ENCODE peak calls at places on chromosomes 11 and 22, in eight cellular contexts. One of them, this sample, is unnamed.

GRCh38 chr22:22392131-22392530 is 116.4 kb downstream of the ZNF280B start:
- DNase-seq in fibroblast of mammary gland: no peak
- DNase-seq in neural progenitor cell: no peak
- DNase-seq in mesothelial cell of epicardium: no peak
- DNase-seq in GM12865: no peak
- DNase-seq in neural crest cell: no peak
- DNase-seq in ovary: no peak
- DNase-seq in MM.1S: no peak
- DNase-seq in this sample: no peak

GRCh38 chr11:2898366-2899079 is 12.9 kb upstream of the CDKN1C start:
- DNase-seq in fibroblast of mammary gland: peak
- DNase-seq in neural progenitor cell: no peak
- DNase-seq in mesothelial cell of epicardium: no peak
- DNase-seq in GM12865: peak
- DNase-seq in neural crest cell: no peak
- DNase-seq in ovary: no peak
- DNase-seq in MM.1S: peak
- DNase-seq in this sample: peak

GRCh38 chr11:126082251-126083109 is 19.8 kb upstream of the CDON start:
- DNase-seq in fibroblast of mammary gland: no peak
- DNase-seq in neural progenitor cell: peak
- DNase-seq in mesothelial cell of epicardium: no peak
- DNase-seq in GM12865: no peak
- DNase-seq in neural crest cell: no peak
- DNase-seq in ovary: no peak
- DNase-seq in MM.1S: no peak
- DNase-seq in this sample: no peak

GRCh38 chr11:118374729-118375128 is 15.3 kb downstream of the UBE4A start:
- DNase-seq in fibroblast of mammary gland: peak
- DNase-seq in neural progenitor cell: no peak
- DNase-seq in mesothelial cell of epicardium: no peak
- DNase-seq in GM12865: no peak
- DNase-seq in neural crest cell: no peak
- DNase-seq in ovary: no peak
- DNase-seq in MM.1S: no peak
- DNase-seq in this sample: no peak

GRCh38 chr11:91261513-91261912 is 963.1 kb upstream of the FAT3 start:
- DNase-seq in fibroblast of mammary gland: no peak
- DNase-seq in neural progenitor cell: peak
- DNase-seq in mesothelial cell of epicardium: no peak
- DNase-seq in GM12865: no peak
- DNase-seq in neural crest cell: no peak
- DNase-seq in ovary: no peak
- DNase-seq in MM.1S: no peak
- DNase-seq in this sample: no peak

GRCh38 chr11:72534859-72535547 is 100.7 kb upstream of the CLPB start:
- DNase-seq in fibroblast of mammary gland: no peak
- DNase-seq in neural progenitor cell: peak
- DNase-seq in mesothelial cell of epicardium: no peak
- DNase-seq in GM12865: no peak
- DNase-seq in neural crest cell: no peak
- DNase-seq in ovary: no peak
- DNase-seq in MM.1S: no peak
- DNase-seq in this sample: no peak

GRCh38 chr22:20010307-20011122 is 6.1 kb downstream of the ARVCF start:
- DNase-seq in fibroblast of mammary gland: no peak
- DNase-seq in neural progenitor cell: no peak
- DNase-seq in mesothelial cell of epicardium: no peak
- DNase-seq in GM12865: no peak
- DNase-seq in neural crest cell: no peak
- DNase-seq in ovary: peak
- DNase-seq in MM.1S: no peak
- DNase-seq in this sample: no peak

GRCh38 chr11:127074151-127074761 is 73.7 kb upstream of the KIRREL3 start:
- DNase-seq in fibroblast of mammary gland: peak
- DNase-seq in neural progenitor cell: peak
- DNase-seq in mesothelial cell of epicardium: no peak
- DNase-seq in GM12865: peak
- DNase-seq in neural crest cell: no peak
- DNase-seq in ovary: no peak
- DNase-seq in MM.1S: peak
- DNase-seq in this sample: no peak

GRCh38 chr11:97722721-97723120 is 1298.0 kb upstream of the CNTN5 start:
- DNase-seq in fibroblast of mammary gland: no peak
- DNase-seq in neural progenitor cell: no peak
- DNase-seq in mesothelial cell of epicardium: no peak
- DNase-seq in GM12865: no peak
- DNase-seq in neural crest cell: no peak
- DNase-seq in ovary: no peak
- DNase-seq in MM.1S: no peak
- DNase-seq in this sample: no peak

GRCh38 chr11:118415051-118415738 is 13.8 kb downstream of the ATP5MG start:
- DNase-seq in fibroblast of mammary gland: no peak
- DNase-seq in neural progenitor cell: no peak
- DNase-seq in mesothelial cell of epicardium: no peak
- DNase-seq in GM12865: no peak
- DNase-seq in neural crest cell: no peak
- DNase-seq in ovary: no peak
- DNase-seq in MM.1S: no peak
- DNase-seq in this sample: no peak

GRCh38 chr11:8202428-8203160 is 33.8 kb upstream of the RIC3 start:
- DNase-seq in fibroblast of mammary gland: no peak
- DNase-seq in neural progenitor cell: no peak
- DNase-seq in mesothelial cell of epicardium: no peak
- DNase-seq in GM12865: no peak
- DNase-seq in neural crest cell: no peak
- DNase-seq in ovary: no peak
- DNase-seq in MM.1S: no peak
- DNase-seq in this sample: no peak

GRCh38 chr11:21257461-21257860 is 588.1 kb downstream of the NELL1 start:
- DNase-seq in fibroblast of mammary gland: no peak
- DNase-seq in neural progenitor cell: no peak
- DNase-seq in mesothelial cell of epicardium: no peak
- DNase-seq in GM12865: no peak
- DNase-seq in neural crest cell: no peak
- DNase-seq in ovary: no peak
- DNase-seq in MM.1S: no peak
- DNase-seq in this sample: no peak

GRCh38 chr11:85682330-85683305 is 3.4 kb downstream of the CCDC89 start:
- DNase-seq in fibroblast of mammary gland: peak
- DNase-seq in neural progenitor cell: no peak
- DNase-seq in mesothelial cell of epicardium: no peak
- DNase-seq in GM12865: peak
- DNase-seq in neural crest cell: no peak
- DNase-seq in ovary: peak
- DNase-seq in MM.1S: no peak
- DNase-seq in this sample: peak

GRCh38 chr11:47863189-47863892 is 15.2 kb upstream of the NUP160 start:
- DNase-seq in fibroblast of mammary gland: peak
- DNase-seq in neural progenitor cell: no peak
- DNase-seq in mesothelial cell of epicardium: no peak
- DNase-seq in GM12865: peak
- DNase-seq in neural crest cell: no peak
- DNase-seq in ovary: no peak
- DNase-seq in MM.1S: peak
- DNase-seq in this sample: no peak

GRCh38 chr11:88810420-88811097 is 255.2 kb downstream of the GRM5 start:
- DNase-seq in fibroblast of mammary gland: no peak
- DNase-seq in neural progenitor cell: no peak
- DNase-seq in mesothelial cell of epicardium: no peak
- DNase-seq in GM12865: no peak
- DNase-seq in neural crest cell: no peak
- DNase-seq in ovary: no peak
- DNase-seq in MM.1S: no peak
- DNase-seq in this sample: no peak

GRCh38 chr11:65207918-65208784 is 26.4 kb downstream of the CAPN1 start:
- DNase-seq in fibroblast of mammary gland: no peak
- DNase-seq in neural progenitor cell: no peak
- DNase-seq in mesothelial cell of epicardium: no peak
- DNase-seq in GM12865: no peak
- DNase-seq in neural crest cell: no peak
- DNase-seq in ovary: no peak
- DNase-seq in MM.1S: no peak
- DNase-seq in this sample: no peak

GRCh38 chr11:85903811-85904210 is 48.6 kb downstream of the CCDC83 start:
- DNase-seq in fibroblast of mammary gland: no peak
- DNase-seq in neural progenitor cell: no peak
- DNase-seq in mesothelial cell of epicardium: no peak
- DNase-seq in GM12865: no peak
- DNase-seq in neural crest cell: no peak
- DNase-seq in ovary: no peak
- DNase-seq in MM.1S: no peak
- DNase-seq in this sample: no peak

GRCh38 chr22:48235744-48236143 is 1473.3 kb downstream of the TBC1D22A start:
- DNase-seq in fibroblast of mammary gland: no peak
- DNase-seq in neural progenitor cell: no peak
- DNase-seq in mesothelial cell of epicardium: no peak
- DNase-seq in GM12865: no peak
- DNase-seq in neural crest cell: no peak
- DNase-seq in ovary: no peak
- DNase-seq in MM.1S: no peak
- DNase-seq in this sample: no peak

GRCh38 chr11:26753738-26754504 is 32.1 kb upstream of the SLC5A12 start:
- DNase-seq in fibroblast of mammary gland: peak
- DNase-seq in neural progenitor cell: peak
- DNase-seq in mesothelial cell of epicardium: no peak
- DNase-seq in GM12865: peak
- DNase-seq in neural crest cell: peak
- DNase-seq in ovary: peak
- DNase-seq in MM.1S: peak
- DNase-seq in this sample: no peak
- TF ChIP-seq CTCF in fibroblast of mammary gland: peak
- TF ChIP-seq CTCF in neural progenitor cell: peak
- TF ChIP-seq CTCF in mesothelial cell of epicardium: peak
- TF ChIP-seq CTCF in GM12865: peak
- TF ChIP-seq CTCF in neural crest cell: peak
- TF ChIP-seq CTCF in ovary: peak
- TF ChIP-seq CTCF in MM.1S: peak
- TF ChIP-seq CTCF in this sample: no peak

DNA sequence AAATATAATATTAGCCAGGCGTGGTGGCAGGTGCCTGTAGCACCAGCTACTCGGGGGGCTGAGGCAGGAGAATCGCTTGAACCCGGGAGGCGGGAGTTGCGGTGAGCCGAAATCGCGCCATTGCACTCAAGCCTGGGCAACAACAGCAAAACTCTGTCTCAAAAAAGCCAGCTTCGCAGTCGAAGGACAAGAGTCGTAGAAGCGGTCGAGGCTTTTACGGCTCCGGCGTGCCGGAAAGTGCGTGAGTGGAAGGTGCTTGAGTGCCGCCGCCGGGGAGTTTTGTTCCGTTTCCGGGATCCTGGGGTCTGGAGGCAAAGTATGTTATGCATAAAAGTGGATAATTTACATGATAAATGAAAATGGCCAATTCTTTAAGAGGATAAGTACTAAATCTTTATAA is 43.6 kb downstream of the SYN3 start:
- DNase-seq in fibroblast of mammary gland: no peak
- DNase-seq in neural progenitor cell: no peak
- DNase-seq in mesothelial cell of epicardium: no peak
- DNase-seq in GM12865: no peak
- DNase-seq in neural crest cell: no peak
- DNase-seq in ovary: no peak
- DNase-seq in MM.1S: no peak
- DNase-seq in this sample: no peak
- TF ChIP-seq CTCF in fibroblast of mammary gland: no peak
- TF ChIP-seq CTCF in neural progenitor cell: no peak
- TF ChIP-seq CTCF in mesothelial cell of epicardium: no peak
- TF ChIP-seq CTCF in GM12865: no peak
- TF ChIP-seq CTCF in neural crest cell: no peak
- TF ChIP-seq CTCF in ovary: no peak
- TF ChIP-seq CTCF in MM.1S: no peak
- TF ChIP-seq CTCF in this sample: no peak

DNA sequence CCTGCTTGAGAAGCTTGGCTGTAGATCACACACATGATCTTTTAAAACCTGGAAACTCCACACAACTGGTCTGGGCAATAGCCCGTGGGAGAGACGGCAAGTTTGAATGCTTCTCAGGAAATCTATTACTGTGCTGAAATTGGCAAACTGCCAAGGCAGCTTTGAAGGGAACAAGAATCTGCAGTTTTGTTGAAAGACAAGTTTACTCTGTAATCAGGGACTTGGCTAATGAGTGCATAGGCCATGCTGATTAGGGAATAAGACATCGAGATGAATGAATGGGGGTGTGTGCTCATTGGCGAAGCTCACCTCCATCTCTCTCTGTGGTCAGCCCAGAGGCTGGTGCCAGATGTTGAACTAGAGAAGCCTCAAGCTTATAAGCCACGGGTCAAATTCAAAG is 218.8 kb downstream of the HIPK3 start:
- DNase-seq in fibroblast of mammary gland: peak
- DNase-seq in neural progenitor cell: no peak
- DNase-seq in mesothelial cell of epicardium: peak
- DNase-seq in GM12865: peak
- DNase-seq in neural crest cell: no peak
- DNase-seq in ovary: no peak
- DNase-seq in MM.1S: peak
- DNase-seq in this sample: no peak
- TF ChIP-seq CTCF in fibroblast of mammary gland: no peak
- TF ChIP-seq CTCF in neural progenitor cell: no peak
- TF ChIP-seq CTCF in mesothelial cell of epicardium: no peak
- TF ChIP-seq CTCF in GM12865: no peak
- TF ChIP-seq CTCF in neural crest cell: no peak
- TF ChIP-seq CTCF in ovary: no peak
- TF ChIP-seq CTCF in MM.1S: no peak
- TF ChIP-seq CTCF in this sample: no peak

DNA sequence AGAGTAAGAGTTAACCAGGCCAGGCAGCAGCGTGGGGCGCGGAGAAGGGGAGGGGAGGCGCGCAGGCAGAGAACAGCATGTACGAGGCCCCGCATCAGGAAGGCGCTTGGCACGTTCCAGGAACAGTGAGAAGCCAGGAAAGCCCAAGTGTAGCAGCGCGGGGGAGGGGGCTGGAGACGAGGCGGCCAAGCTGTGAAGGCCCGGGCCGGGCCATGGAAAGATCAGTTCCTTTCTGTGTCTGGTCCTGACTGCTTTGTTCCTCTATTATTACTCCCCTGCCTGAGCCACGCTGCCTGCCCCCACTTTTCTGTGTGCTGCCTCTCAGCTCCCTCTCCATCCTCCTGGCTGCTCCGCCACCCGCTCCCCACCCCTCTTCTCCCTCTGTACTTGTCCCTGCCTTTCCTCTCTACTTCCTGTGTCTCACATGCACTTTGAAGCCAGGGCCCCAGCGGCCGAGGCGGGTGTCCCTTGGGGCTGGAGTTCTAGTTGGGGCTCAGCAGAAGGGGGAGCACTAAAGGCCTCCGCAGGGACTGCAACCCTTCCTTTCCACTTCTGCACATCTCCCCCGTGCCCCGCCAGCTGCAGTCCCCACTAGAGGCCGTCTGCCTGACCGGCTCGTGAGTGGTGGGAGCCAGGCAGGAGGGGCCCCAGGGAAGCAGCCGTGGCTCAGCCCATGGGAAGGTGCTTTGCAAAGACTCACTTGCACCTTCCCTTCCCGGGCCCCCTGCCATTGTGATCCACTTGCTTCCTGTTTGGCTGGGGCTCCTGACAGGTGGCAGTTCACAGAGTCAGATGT is 63.7 kb downstream of the PRDM11 start:
- DNase-seq in fibroblast of mammary gland: peak
- DNase-seq in neural progenitor cell: peak
- DNase-seq in mesothelial cell of epicardium: peak
- DNase-seq in GM12865: peak
- DNase-seq in neural crest cell: peak
- DNase-seq in ovary: peak
- DNase-seq in MM.1S: no peak
- DNase-seq in this sample: no peak
- TF ChIP-seq CTCF in fibroblast of mammary gland: no peak
- TF ChIP-seq CTCF in neural progenitor cell: no peak
- TF ChIP-seq CTCF in mesothelial cell of epicardium: no peak
- TF ChIP-seq CTCF in GM12865: no peak
- TF ChIP-seq CTCF in neural crest cell: no peak
- TF ChIP-seq CTCF in ovary: no peak
- TF ChIP-seq CTCF in MM.1S: no peak
- TF ChIP-seq CTCF in this sample: no peak